ENCODE peak calls at places on chromosomes 3 and 15, in nine cellular contexts. M is lower leg skin, U is tibial nerve, K is AG10803, B is HepG2, X is Peyer's patch, L is heart right ventricle, W is heart left ventricle, Z is cardiac fibroblast. D is an unnamed sample.

GRCh38 chr3:143199998-143200909 is 80.7 kb downstream of the CHST2 start:
- DNase-seq in M (no peak), U (no peak), K (peak; percentile 21), B (no peak), X (no peak), L (no peak), W (no peak), Z (no peak), D (peak; percentile 24)

GRCh38 chr3:78003090-78003489 is 963.2 kb downstream of the ROBO2 start:
- DNase-seq in M (no peak), U (no peak), K (no peak), B (no peak), X (no peak), L (no peak), W (no peak), Z (no peak), D (no peak)

GRCh38 chr3:129249284-129250065 is at the start of gene COPG1:
- DNase-seq in M (peak; percentile 79), U (peak; percentile 68), K (peak; percentile 84), B (peak; percentile 81), X (peak; percentile 94), L (peak; percentile 90), W (peak; percentile 85), Z (peak; percentile 90), D (no peak)

GRCh38 chr3:112109313-112109712 is 23.1 kb downstream of the C3orf52 start:
- DNase-seq in M (no peak), U (no peak), K (no peak), B (peak; percentile 7), X (no peak), L (no peak), W (no peak), Z (no peak), D (no peak)

GRCh38 chr3:72274511-72275295 is 489.8 kb upstream of the PROK2 start:
- DNase-seq in M (peak; percentile 85), U (peak; percentile 33), K (peak; percentile 93), B (no peak), X (peak; percentile 76), L (no peak), W (peak; percentile 24), Z (peak; percentile 86), D (peak; percentile 79)

GRCh38 chr3:78725703-78726246 is 1042.0 kb downstream of the ROBO1 start:
- DNase-seq in M (no peak), U (no peak), K (no peak), B (no peak), X (no peak), L (no peak), W (no peak), Z (no peak), D (no peak)

GRCh38 chr3:106025151-106025722 is 156.4 kb upstream of the CBLB start:
- DNase-seq in M (peak; percentile 16), U (peak; percentile 15), K (peak; percentile 44), B (no peak), X (no peak), L (peak; percentile 10), W (no peak), Z (no peak), D (no peak)

GRCh38 chr3:188319569-188319968 is 165.6 kb downstream of the LPP start:
- DNase-seq in M (no peak), U (no peak), K (no peak), B (peak; percentile 45), X (no peak), L (no peak), W (no peak), Z (no peak), D (no peak)

GRCh38 chr3:121072128-121072527 is 164.1 kb downstream of the STXBP5L start:
- DNase-seq in M (no peak), U (no peak), K (no peak), B (no peak), X (no peak), L (peak; percentile 36), W (no peak), Z (peak; percentile 66), D (no peak)

GRCh38 chr3:141644931-141645330 is 93.2 kb upstream of the RNF7 start:
- DNase-seq in M (peak; percentile 71), U (peak; percentile 59), K (peak; percentile 79), B (peak; percentile 67), X (peak; percentile 93), L (peak; percentile 84), W (peak; percentile 73), Z (peak; percentile 83), D (no peak)

GRCh38 chr3:123279121-123279520 is 77.4 kb downstream of the SEC22A start:
- DNase-seq in M (no peak), U (no peak), K (no peak), B (no peak), X (no peak), L (no peak), W (no peak), Z (no peak), D (no peak)

GRCh38 chr3:197012021-197012883 is 17.4 kb downstream of the MELTF start:
- DNase-seq in M (no peak), U (no peak), K (no peak), B (no peak), X (no peak), L (no peak), W (no peak), Z (no peak), D (no peak)

GRCh38 chr15:29890761-29891457 is 68.6 kb upstream of the TJP1 start:
- DNase-seq in M (no peak), U (no peak), K (no peak), B (no peak), X (no peak), L (no peak), W (no peak), Z (no peak), D (no peak)

GRCh38 chr3:119340436-119340835 is 46.3 kb downstream of the ARHGAP31 start:
- DNase-seq in M (no peak), U (no peak), K (no peak), B (no peak), X (no peak), L (peak; percentile 27), W (no peak), Z (no peak), D (no peak)

GRCh38 chr3:161854232-161854771 is 357.7 kb downstream of the OTOL1 start:
- DNase-seq in M (no peak), U (no peak), K (peak; percentile 58), B (peak; percentile 59), X (peak; percentile 47), L (no peak), W (no peak), Z (peak; percentile 74), D (peak; percentile 61)

GRCh38 chr3:127172211-127172610 is 20.7 kb upstream of the PRR23E start:
- DNase-seq in M (no peak), U (no peak), K (no peak), B (no peak), X (no peak), L (no peak), W (no peak), Z (no peak), D (no peak)

GRCh38 chr3:47455806-47456452 is 19.8 kb downstream of the SCAP start:
- DNase-seq in M (no peak), U (no peak), K (peak; percentile 31), B (no peak), X (no peak), L (no peak), W (no peak), Z (peak; percentile 44), D (no peak)

GRCh38 chr3:72844436-72844999 is 3.7 kb downstream of the SHQ1 start:
- DNase-seq in M (no peak), U (no peak), K (peak; percentile 15), B (no peak), X (no peak), L (no peak), W (no peak), Z (no peak), D (no peak)

GRCh38 chr3:16897254-16897926 is 12.6 kb downstream of the PLCL2 start:
- DNase-seq in M (no peak), U (no peak), K (peak; percentile 75), B (no peak), X (peak; percentile 81), L (no peak), W (no peak), Z (no peak), D (no peak)
- H3K4me3 ChIP-seq in M (no peak overlapping the region), U (no peak overlapping the region), K (no peak overlapping the region), B (no peak overlapping the region), X (no peak overlapping the region), L (peak overlapping the region; percentile 0), W (peak overlapping the region; percentile 5), Z (no peak overlapping the region), D (no peak overlapping the region)

DNA sequence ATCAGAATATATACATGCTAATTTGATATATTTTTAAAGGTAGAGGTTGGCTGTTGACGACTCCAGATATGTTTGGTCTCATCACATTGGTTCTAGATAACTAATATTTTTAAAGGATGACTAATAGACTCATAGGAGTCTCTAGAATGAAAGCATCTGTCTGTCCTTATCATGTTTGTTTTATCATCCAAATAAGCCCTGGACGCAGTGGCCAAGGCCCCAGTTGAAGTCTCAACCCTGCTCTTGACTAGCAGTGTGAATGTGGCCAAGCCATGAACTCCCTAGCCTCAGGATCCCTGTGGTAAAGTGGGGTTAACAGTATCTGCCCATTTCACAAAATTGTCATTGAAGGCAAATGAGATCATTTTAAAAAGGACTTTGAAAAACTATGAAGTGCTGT is 53.6 kb downstream of the ABHD2 start:
- DNase-seq in M (no peak), U (no peak), K (no peak), B (no peak), X (no peak), L (no peak), W (no peak), Z (no peak), D (no peak)
- H3K4me3 ChIP-seq in M (no peak overlapping the region), U (no peak overlapping the region), K (no peak overlapping the region), B (no peak overlapping the region), X (no peak overlapping the region), L (no peak overlapping the region), W (no peak overlapping the region), Z (no peak overlapping the region), D (no peak overlapping the region)

GRCh38 chr3:25471081-25471768 is 43.2 kb downstream of the RARB start:
- DNase-seq in M (no peak), U (no peak), K (peak; percentile 31), B (no peak), X (no peak), L (no peak), W (peak; percentile 41), Z (peak; percentile 38), D (no peak)

GRCh38 chr3:25472153-25472552 is 44.1 kb downstream of the RARB start:
- DNase-seq in M (no peak), U (no peak), K (no peak), B (no peak), X (no peak), L (no peak), W (no peak), Z (no peak), D (no peak)

GRCh38 chr3:25465266-25465860 is 37.3 kb downstream of the RARB start:
- DNase-seq in M (no peak), U (no peak), K (no peak), B (no peak), X (no peak), L (no peak), W (no peak), Z (no peak), D (no peak)

GRCh38 chr3:25469609-25470008 is 41.5 kb downstream of the RARB start:
- DNase-seq in M (no peak), U (no peak), K (no peak), B (no peak), X (no peak), L (peak; percentile 25), W (no peak), Z (no peak), D (no peak)

GRCh38 chr3:25468866-25469319 is 40.8 kb downstream of the RARB start:
- DNase-seq in M (peak; percentile 62), U (peak; percentile 47), K (peak; percentile 68), B (no peak), X (peak; percentile 50), L (peak; percentile 70), W (peak; percentile 74), Z (peak; percentile 82), D (peak; percentile 70)
- H3K4me3 ChIP-seq in M (no peak overlapping the region), U (peak overlapping the region; percentile 14), K (no peak overlapping the region), B (no peak overlapping the region), X (no peak overlapping the region), L (no peak overlapping the region), W (no peak overlapping the region), Z (no peak overlapping the region), D (no peak overlapping the region)

GRCh38 chr15:96349933-96350292 is 19.4 kb downstream of the NR2F2 start:
- DNase-seq in M (no peak), U (no peak), K (no peak), B (no peak), X (no peak), L (no peak), W (no peak), Z (no peak), D (no peak)
- H3K4me3 ChIP-seq in M (no peak overlapping the region), U (peak overlapping the region; percentile 8), K (no peak overlapping the region), B (no peak overlapping the region), X (no peak overlapping the region), L (no peak overlapping the region), W (no peak overlapping the region), Z (no peak overlapping the region), D (no peak overlapping the region)